ENCODE peak calls at places on chromosomes 7 and 10, in four cellular contexts. C is AG09309; W is small intestine; M is naive thymus-derived CD4-positive, alpha-beta T cell. V is an unnamed sample.

GRCh38 chr10:63700209-63700934 is 179.2 kb downstream of the REEP3 start:
- DNase-seq in C (peak), W (no peak), M (no peak), V (no peak)

GRCh38 chr10:101923212-101923611 is 79.6 kb upstream of the KCNIP2 start:
- DNase-seq in C (no peak), W (no peak), M (no peak), V (no peak)

GRCh38 chr7:1729183-1729582 is 59.1 kb downstream of the ELFN1 start:
- DNase-seq in C (no peak), W (no peak), M (no peak), V (no peak)

GRCh38 chr10:35336084-35336831 is at the start of gene CCNY:
- DNase-seq in C (no peak), W (peak), M (peak), V (peak)

GRCh38 chr7:30974605-30975256 is 11.0 kb downstream of the GHRHR start:
- DNase-seq in C (no peak), W (peak), M (no peak), V (peak)

GRCh38 chr7:101233907-101234547 is 3.6 kb downstream of the CLDN15 start:
- DNase-seq in C (no peak), W (peak), M (no peak), V (no peak)

GRCh38 chr10:79936625-79937255 is 12.2 kb downstream of the SFTPD start:
- DNase-seq in C (no peak), W (no peak), M (no peak), V (no peak)

GRCh38 chr10:78299861-78300453 is 266.3 kb downstream of the RPS24 start:
- DNase-seq in C (no peak), W (no peak), M (no peak), V (peak)

GRCh38 chr7:42123716-42124115 is 113.3 kb downstream of the GLI3 start:
- DNase-seq in C (no peak), W (no peak), M (no peak), V (no peak)

GRCh38 chr7:46603296-46603701 is 682.2 kb upstream of the IGFBP3 start:
- DNase-seq in C (no peak), W (no peak), M (no peak), V (no peak)

GRCh38 chr10:62690703-62691102 is 113.8 kb upstream of the ADO start:
- DNase-seq in C (no peak), W (no peak), M (no peak), V (no peak)

GRCh38 chr10:21173433-21173963 is 276.4 kb upstream of the NEBL start:
- DNase-seq in C (no peak), W (no peak), M (no peak), V (no peak)

GRCh38 chr10:91635401-91636400 is 2.8 kb upstream of the PPP1R3C start:
- DNase-seq in C (no peak), W (peak), M (peak), V (peak)

GRCh38 chr10:44512345-44513095 is 127.6 kb upstream of the CXCL12 start:
- DNase-seq in C (no peak), W (no peak), M (no peak), V (no peak)

GRCh38 chr7:151410405-151411390 is 860 bp upstream of the WDR86 start:
- DNase-seq in C (no peak), W (no peak), M (no peak), V (no peak)

GRCh38 chr7:36279251-36279925 is 110.3 kb upstream of the ANLN start:
- DNase-seq in C (no peak), W (no peak), M (no peak), V (no peak)

GRCh38 chr10:116774728-116775151 is 32.4 kb upstream of the HSPA12A start:
- DNase-seq in C (no peak), W (peak), M (no peak), V (no peak)

GRCh38 chr10:51083280-51083986 is 9.1 kb downstream of the PRKG1 start:
- DNase-seq in C (no peak), W (peak), M (no peak), V (no peak)

GRCh38 chr7:108497082-108497725 is 28.7 kb downstream of the PNPLA8 start:
- DNase-seq in C (no peak), W (peak), M (peak), V (peak)

GRCh38 chr10:132571565-132572544 is 34.3 kb downstream of the INPP5A start:
- DNase-seq in C (peak), W (peak), M (no peak), V (peak)

V was measured in activated CD4-positive, alpha-beta T cell treated with anti-CD3 and anti-CD28 coated beads, Interleukin-2, amount 10 ng/mL, durations not matched to agents 7 days and 5 days.